ENCODE peak calls at places on chromosomes 1 and 21, in seven cellular contexts. Z is pancreas; Q is right lobe of liver; A is CD8-positive, alpha-beta T cell; W is upper lobe of right lung; B is omental fat pad; H is psoas muscle. T is an unnamed sample.

GRCh38 chr1:65048325-65048724 is 82.0 kb upstream of the JAK1 start:
- ATAC-seq in Z (no peak), Q (no peak), A (no peak), W (no peak), B (no peak), H (no peak), T (no peak)

GRCh38 chr1:220290163-220290761 is 18.0 kb upstream of the RAB3GAP2 start:
- ATAC-seq in Z (no peak), Q (no peak), A (no peak), W (no peak), B (no peak), H (no peak), T (no peak)

GRCh38 chr1:56061824-56062223 is 517.5 kb downstream of the PLPP3 start:
- ATAC-seq in Z (no peak), Q (no peak), A (no peak), W (peak), B (no peak), H (no peak), T (no peak)

GRCh38 chr1:224637510-224637909 is 21.4 kb downstream of the CNIH3 start:
- ATAC-seq in Z (no peak), Q (no peak), A (no peak), W (no peak), B (no peak), H (peak), T (no peak)

GRCh38 chr1:5835179-5835562 is 157.1 kb downstream of the NPHP4 start:
- ATAC-seq in Z (no peak), Q (no peak), A (no peak), W (no peak), B (no peak), H (no peak), T (no peak)

GRCh38 chr1:225554216-225554812 is 98.6 kb downstream of the ENAH start:
- ATAC-seq in Z (peak), Q (peak), A (peak), W (peak), B (no peak), H (no peak), T (no peak)

GRCh38 chr1:157274698-157275534 is 136.7 kb upstream of the ETV3 start:
- ATAC-seq in Z (peak), Q (no peak), A (no peak), W (no peak), B (peak), H (no peak), T (no peak)

GRCh38 chr1:32989160-32989894 is 24.7 kb upstream of the RNF19B start:
- ATAC-seq in Z (peak), Q (peak), A (no peak), W (peak), B (peak), H (peak), T (peak)

GRCh38 chr1:156865865-156866678 is 5.4 kb downstream of the NTRK1 start:
- ATAC-seq in Z (no peak), Q (no peak), A (no peak), W (no peak), B (no peak), H (no peak), T (no peak)

GRCh38 chr1:37676281-37677243 is 15.8 kb upstream of the CDCA8 start:
- ATAC-seq in Z (no peak), Q (no peak), A (no peak), W (no peak), B (no peak), H (no peak), T (no peak)

GRCh38 chr1:222310830-222311229 is 237.1 kb downstream of the HHIPL2 start:
- ATAC-seq in Z (no peak), Q (peak), A (peak), W (peak), B (no peak), H (peak), T (no peak)

GRCh38 chr1:198655464-198656121 is 16.8 kb downstream of the PTPRC start:
- ATAC-seq in Z (no peak), Q (no peak), A (no peak), W (peak), B (no peak), H (no peak), T (no peak)

GRCh38 chr21:46667191-46667734 is 31.8 kb downstream of the PRMT2 start:
- ATAC-seq in Z (no peak), Q (no peak), A (peak), W (peak), B (no peak), H (no peak), T (no peak)

GRCh38 chr1:143661418-143662120 is 310.2 kb downstream of the FAM72C start:
- ATAC-seq in Z (no peak), Q (no peak), A (no peak), W (peak), B (no peak), H (no peak), T (no peak)

GRCh38 chr1:78141522-78142231 is 95.9 kb downstream of the GIPC2 start:
- ATAC-seq in Z (no peak), Q (no peak), A (no peak), W (no peak), B (no peak), H (no peak), T (no peak)

GRCh38 chr1:218823291-218823900 is 350.3 kb upstream of the LYPLAL1 start:
- ATAC-seq in Z (no peak), Q (no peak), A (no peak), W (no peak), B (peak), H (peak), T (peak)

GRCh38 chr1:115073298-115074087 is 15.8 kb downstream of the TSPAN2 start:
- ATAC-seq in Z (no peak), Q (no peak), A (peak), W (no peak), B (no peak), H (peak), T (no peak)

GRCh38 chr1:89855413-89856123 is 34.7 kb downstream of the LRRC8D start:
- ATAC-seq in Z (no peak), Q (no peak), A (peak), W (no peak), B (peak), H (no peak), T (no peak)

GRCh38 chr1:150165622-150166612 is 16.2 kb downstream of the PLEKHO1 start:
- ATAC-seq in Z (peak), Q (peak), A (peak), W (peak), B (no peak), H (no peak), T (no peak)

GRCh38 chr1:169488157-169488556 is 2.4 kb upstream of the SLC19A2 start:
- ATAC-seq in Z (no peak), Q (no peak), A (no peak), W (no peak), B (no peak), H (no peak), T (no peak)

GRCh38 chr1:119007343-119007671 is 19.2 kb upstream of the TBX15 start:
- ATAC-seq in Z (no peak), Q (no peak), A (no peak), W (peak), B (no peak), H (no peak), T (no peak)

GRCh38 chr1:57770772-57771171 is 346.9 kb upstream of the DAB1 start:
- ATAC-seq in Z (no peak), Q (no peak), A (no peak), W (no peak), B (no peak), H (no peak), T (no peak)

GRCh38 chr1:230069813-230070212 is 2.8 kb downstream of the GALNT2 start:
- ATAC-seq in Z (no peak), Q (peak), A (no peak), W (no peak), B (no peak), H (no peak), T (no peak)

GRCh38 chr1:85544689-85545203 is 35.8 kb upstream of the CCN1 start:
- ATAC-seq in Z (peak), Q (peak), A (no peak), W (peak), B (no peak), H (peak), T (no peak)

GRCh38 chr1:107679518-107679917 is 285.5 kb downstream of the VAV3 start:
- ATAC-seq in Z (no peak), Q (no peak), A (no peak), W (no peak), B (no peak), H (no peak), T (no peak)

GRCh38 chr1:230120289-230120948 is 53.4 kb downstream of the GALNT2 start:
- ATAC-seq in Z (no peak), Q (no peak), A (no peak), W (no peak), B (no peak), H (no peak), T (peak)

GRCh38 chr1:93728480-93729131 is 47.0 kb upstream of the BCAR3 start:
- ATAC-seq in Z (no peak), Q (no peak), A (no peak), W (no peak), B (no peak), H (peak), T (no peak)

DNA sequence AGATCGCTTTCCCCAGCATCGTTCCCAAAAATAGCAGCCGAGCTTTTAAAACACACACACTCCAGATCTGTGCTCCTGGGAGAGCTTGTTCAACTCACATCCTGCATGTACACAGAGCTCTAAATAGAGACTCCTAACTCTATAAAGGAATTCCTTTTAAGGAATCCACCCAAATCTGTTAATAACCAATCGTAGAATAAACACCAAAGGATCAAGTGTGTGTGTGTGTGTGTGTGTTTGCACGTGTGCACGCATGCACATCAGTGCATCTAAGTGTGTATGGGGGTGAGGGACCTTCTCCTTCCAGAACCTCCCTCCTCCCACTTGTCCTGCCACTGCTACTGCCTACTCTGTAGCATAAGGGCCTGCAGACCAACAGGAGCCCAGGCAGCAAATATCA is 58.4 kb downstream of the PSMG1 start:
- ATAC-seq in Z (no peak), Q (peak), A (no peak), W (no peak), B (no peak), H (no peak), T (no peak)
- TF ChIP-seq CTCF in Z (no peak), Q (no peak), A (no peak), W (no peak), B (no peak), H (no peak), T (no peak)

DNA sequence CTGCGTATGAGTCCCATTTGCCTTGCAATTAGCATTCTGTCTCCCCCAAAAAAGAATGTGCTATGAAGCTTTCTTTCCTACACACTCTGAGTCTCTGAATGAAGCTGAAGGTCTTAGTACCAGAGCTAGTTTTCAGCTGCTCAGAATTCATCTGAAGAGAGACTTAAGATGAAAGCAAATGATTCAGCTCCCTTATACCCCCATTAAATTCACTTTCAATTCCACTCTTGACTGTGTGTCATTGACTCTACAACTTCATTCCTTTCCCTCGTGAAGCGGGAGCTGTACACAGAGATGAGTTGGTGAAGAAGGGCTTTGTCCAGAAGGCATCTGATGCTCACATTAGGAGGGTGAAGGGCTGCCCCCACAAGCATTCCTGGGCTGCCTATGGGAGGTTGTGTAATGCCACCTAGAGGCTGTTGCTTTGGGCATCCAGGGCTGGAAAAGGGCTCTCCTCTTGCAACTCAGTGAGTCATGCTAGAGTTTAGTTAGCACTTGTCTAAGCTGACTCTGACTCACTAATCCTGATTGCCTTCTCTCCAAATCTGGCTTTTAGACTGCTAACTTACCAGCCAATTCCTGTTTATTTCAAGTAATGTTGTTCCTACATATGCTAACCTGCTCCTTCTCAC is 1.8 kb downstream of the SPRR1B start:
- ATAC-seq in Z (no peak), Q (peak), A (no peak), W (peak), B (peak), H (no peak), T (no peak)
- TF ChIP-seq CTCF in Z (no peak), Q (peak), A (no peak), W (no peak), B (no peak), H (no peak), T (no peak)

DNA sequence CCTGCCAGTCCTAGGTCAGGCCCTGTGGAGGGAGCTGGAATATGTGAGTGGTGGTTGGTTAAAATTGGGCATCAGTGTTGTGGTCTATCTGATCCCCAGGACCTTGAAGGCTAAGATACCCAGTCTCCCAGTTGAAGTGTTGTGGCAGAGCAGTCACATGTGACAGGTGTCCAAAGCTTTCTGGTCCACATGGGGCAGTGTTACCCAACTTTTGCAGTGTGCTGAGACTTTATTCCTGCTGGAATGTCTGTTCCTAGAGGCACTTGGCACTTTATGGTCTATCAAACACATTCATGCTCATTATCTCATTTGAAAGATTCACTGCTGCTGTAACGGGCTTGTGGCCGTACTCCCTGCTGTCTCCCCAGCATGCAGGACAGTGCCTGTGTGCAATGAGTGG is 21.0 kb upstream of the LORICRIN start:
- ATAC-seq in Z (no peak), Q (peak), A (no peak), W (no peak), B (no peak), H (no peak), T (no peak)
- TF ChIP-seq CTCF in Z (no peak), Q (no peak), A (no peak), W (no peak), B (no peak), H (no peak), T (no peak)

DNA sequence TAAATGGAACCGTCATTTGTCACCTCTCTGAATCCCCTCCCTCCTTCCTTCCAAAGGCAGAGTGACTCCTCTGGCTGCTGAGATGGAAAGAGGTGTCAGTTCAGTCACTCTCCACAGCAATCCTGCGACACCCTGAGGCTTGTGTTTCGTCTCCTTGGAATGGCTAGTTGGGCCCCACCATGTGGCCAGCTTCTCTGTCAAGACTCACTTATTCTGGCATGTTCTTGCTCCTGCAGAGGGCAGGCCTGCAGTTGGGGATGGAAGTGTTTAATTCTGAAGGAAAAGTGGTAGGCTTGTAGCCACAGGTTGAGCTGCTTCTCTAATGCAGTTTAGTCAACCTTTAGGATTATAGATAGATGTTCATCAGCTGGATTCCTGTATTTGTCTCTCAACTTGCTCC is 149.6 kb downstream of the LMO4 start:
- ATAC-seq in Z (no peak), Q (no peak), A (no peak), W (peak), B (no peak), H (no peak), T (no peak)
- TF ChIP-seq CTCF in Z (no peak), Q (no peak), A (no peak), W (peak), B (no peak), H (no peak), T (no peak)

GRCh38 chr1:243341074-243341473 is 85.2 kb downstream of the SDCCAG8 start:
- ATAC-seq in Z (no peak), Q (no peak), A (no peak), W (no peak), B (no peak), H (no peak), T (no peak)
- TF ChIP-seq CTCF in Z (no peak), Q (no peak), A (no peak), W (no peak), B (no peak), H (no peak), T (no peak)

DNA sequence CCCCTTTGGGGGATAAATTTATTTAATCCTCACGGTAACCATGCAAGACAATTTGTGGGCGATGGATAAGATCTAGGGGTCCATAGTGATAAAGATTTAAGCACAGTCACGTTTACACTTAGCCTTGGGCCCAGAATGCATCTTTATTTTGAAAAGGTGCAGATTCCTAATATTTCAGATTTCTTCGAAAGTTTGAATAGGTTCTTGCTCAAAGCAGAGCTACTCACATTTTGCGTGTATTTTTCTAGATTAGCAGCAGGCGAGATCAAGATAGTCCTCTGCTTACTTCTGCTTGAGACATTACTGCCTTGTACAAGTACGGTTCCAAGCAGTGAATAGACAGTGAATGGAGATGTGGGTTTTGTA is 647 bp downstream of the TSEN15 start:
- ATAC-seq in Z (no peak), Q (no peak), A (no peak), W (no peak), B (no peak), H (no peak), T (no peak)
- TF ChIP-seq CTCF in Z (no peak), Q (no peak), A (no peak), W (no peak), B (no peak), H (no peak), T (no peak)

T was measured in gastroesophageal sphincter.